ENCODE peak calls at places on chromosomes 12 and 14, in five cellular contexts. W is lower lobe of right lung; U is heart right ventricle; C is CD4-positive, alpha-beta T cell; H is adrenal gland. L is an unnamed sample.

GRCh38 chr12:89040146-89040964 is 311.9 kb downstream of the DUSP6 start:
- DNase-seq in U (no peak), H (peak), W (peak), C (peak), L (no peak)

GRCh38 chr14:45290547-45290946 is 37.5 kb upstream of the MIS18BP1 start:
- DNase-seq in U (no peak), H (no peak), W (no peak), C (no peak), L (no peak)

GRCh38 chr14:91352101-91352500 is 65.5 kb downstream of the CCDC88C start:
- DNase-seq in H (no peak), C (no peak), W (peak), U (peak), L (peak)

GRCh38 chr12:113299619-113300237 is 35.2 kb downstream of the SLC8B1 start:
- DNase-seq in U (peak), H (peak), C (no peak), W (peak), L (peak)

GRCh38 chr12:52912711-52913423 is 8.0 kb upstream of the KRT8 start:
- DNase-seq in U (no peak), W (no peak), H (no peak), C (no peak), L (no peak)

GRCh38 chr14:89252887-89253532 is 164.0 kb downstream of the FOXN3 start:
- DNase-seq in C (no peak), H (no peak), U (no peak), W (no peak), L (no peak)

GRCh38 chr14:81946808-81947798 is 413.4 kb upstream of the SEL1L start:
- DNase-seq in U (peak), C (no peak), H (no peak), W (no peak), L (no peak)

GRCh38 chr14:95662376-95663186 is 23.6 kb upstream of the TCL1B start:
- DNase-seq in U (no peak), C (no peak), W (no peak), H (peak), L (no peak)

GRCh38 chr12:12645485-12645884 is 33.8 kb downstream of the CREBL2 start:
- DNase-seq in U (peak), C (peak), H (no peak), W (no peak), L (no peak)

GRCh38 chr12:75177997-75178396 is 31.6 kb downstream of the KCNC2 start:
- DNase-seq in H (no peak), W (no peak), C (no peak), U (no peak), L (no peak)

GRCh38 chr12:42402821-42403411 is 76.9 kb downstream of the PPHLN1 start:
- DNase-seq in W (no peak), U (no peak), C (no peak), H (no peak), L (no peak)

GRCh38 chr12:50387487-50387886 is 8.9 kb downstream of the FAM186A start:
- DNase-seq in H (no peak), U (no peak), W (no peak), C (no peak), L (no peak)

GRCh38 chr12:88908345-88908744 is 328.1 kb upstream of the KITLG start:
- DNase-seq in H (no peak), C (no peak), U (no peak), W (no peak), L (no peak)

GRCh38 chr12:6817056-6817455 is 4.6 kb upstream of the GPR162 start:
- DNase-seq in U (no peak), W (no peak), C (no peak), H (no peak), L (no peak)

GRCh38 chr12:93614917-93615596 is 42.6 kb downstream of the SOCS2 start:
- DNase-seq in U (no peak), W (no peak), H (no peak), C (no peak), L (no peak)

GRCh38 chr12:107761502-107761904 is 566 bp upstream of the PRDM4 start:
- DNase-seq in W (no peak), H (peak), U (peak), C (peak), L (no peak)

GRCh38 chr12:119940881-119941280 is 48.2 kb upstream of the BICDL1 start:
- DNase-seq in W (no peak), H (no peak), C (no peak), U (no peak), L (no peak)

GRCh38 chr12:116529048-116529447 is 30.1 kb upstream of the MAP1LC3B2 start:
- DNase-seq in U (no peak), C (no peak), W (no peak), H (no peak), L (peak)

GRCh38 chr14:22489247-22489551 is 99.8 kb downstream of the DAD1 start:
- DNase-seq in W (no peak), C (no peak), H (no peak), U (no peak), L (no peak)

GRCh38 chr12:27018071-27018470 is 3.9 kb upstream of the TM7SF3 start:
- DNase-seq in C (no peak), H (no peak), U (no peak), W (no peak), L (no peak)

GRCh38 chr12:59040651-59041050 is 120.3 kb upstream of the LRIG3 start:
- DNase-seq in U (no peak), W (no peak), C (no peak), H (no peak), L (no peak)

GRCh38 chr12:34219046-34219770 is 196.9 kb downstream of the ALG10 start:
- DNase-seq in W (no peak), U (no peak), C (no peak), H (no peak), L (no peak)

GRCh38 chr14:68762944-68763831 is 29.7 kb downstream of the ZFP36L1 start:
- DNase-seq in H (peak), U (peak), W (peak), C (no peak), L (peak)

GRCh38 chr12:112005419-112006395 is 7.3 kb downstream of the TMEM116 start:
- DNase-seq in C (no peak), H (peak), U (no peak), W (peak), L (no peak)
- H3K27ac ChIP-seq in C (peak), H (no peak), U (peak), W (peak), L (no peak)

GRCh38 chr14:43647302-43647701 is 859.8 kb downstream of the FSCB start:
- DNase-seq in H (no peak), U (no peak), C (no peak), W (no peak), L (no peak)
- TF ChIP-seq CTCF in H (no peak), U (no peak), C (no peak), W (no peak), L (no peak)

GRCh38 chr14:74582910-74583581 is 29.0 kb downstream of the LTBP2 start:
- DNase-seq in C (no peak), W (no peak), H (peak), U (peak), L (no peak)
- H3K27ac ChIP-seq in C (no peak), W (peak), H (no peak), U (peak), L (peak)

GRCh38 chr12:66942741-66943465 is 264.0 kb upstream of the GRIP1 start:
- DNase-seq in U (no peak), H (no peak), W (no peak), C (no peak), L (no peak)
- TF ChIP-seq CTCF in U (no peak), H (no peak), W (no peak), C (no peak), L (no peak)

GRCh38 chr14:58540693-58541092 is 97.1 kb upstream of the DACT1 start:
- DNase-seq in U (no peak), H (no peak), C (no peak), W (no peak), L (no peak)

GRCh38 chr14:58536975-58537374 is 100.8 kb upstream of the DACT1 start:
- DNase-seq in C (no peak), W (no peak), H (no peak), U (no peak), L (no peak)

GRCh38 chr14:58533417-58533816 is 104.3 kb upstream of the DACT1 start:
- DNase-seq in C (no peak), U (peak), H (peak), W (no peak), L (no peak)

GRCh38 chr14:58535084-58535483 is 102.7 kb upstream of the DACT1 start:
- DNase-seq in U (no peak), W (no peak), H (no peak), C (no peak), L (no peak)
- H3K27ac ChIP-seq in U (no peak), W (no peak), H (no peak), C (no peak), L (no peak)

GRCh38 chr14:64796369-64796768 is 83.3 kb downstream of the SPTB start:
- DNase-seq in C (no peak), H (no peak), W (no peak), U (no peak), L (no peak)

GRCh38 chr14:64801046-64801445 is 78.7 kb downstream of the SPTB start:
- DNase-seq in W (no peak), U (no peak), H (no peak), C (no peak), L (no peak)

GRCh38 chr14:64801800-64802199 is 77.9 kb downstream of the SPTB start:
- DNase-seq in W (no peak), U (no peak), C (no peak), H (peak), L (no peak)

GRCh38 chr14:64799555-64799954 is 80.2 kb downstream of the SPTB start:
- DNase-seq in C (no peak), W (no peak), U (no peak), H (no peak), L (no peak)

DNA sequence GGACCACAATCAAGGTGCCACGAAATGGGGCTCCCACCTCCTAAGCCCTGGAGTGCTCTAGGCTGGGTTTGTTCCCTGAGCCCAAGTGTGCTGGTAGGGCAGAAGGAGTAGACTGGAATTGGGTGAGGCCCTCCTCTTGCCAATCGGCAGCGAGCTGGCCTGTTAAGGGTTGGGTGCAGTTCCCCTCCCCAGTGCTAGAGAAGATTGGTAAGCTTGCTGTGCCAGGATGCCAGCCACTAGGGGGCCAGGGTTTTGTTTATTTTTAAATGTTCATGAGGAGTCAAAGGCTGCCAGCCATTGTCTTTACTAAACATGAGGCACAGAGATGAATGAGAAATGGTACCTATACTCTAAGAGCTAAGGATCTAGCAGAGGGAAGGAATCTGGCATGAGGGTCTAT is 79.7 kb downstream of the SPTB start:
- DNase-seq in H (peak), U (peak), W (peak), C (peak), L (no peak)
- TF ChIP-seq CTCF in H (peak), U (peak), W (peak), C (no peak), L (peak)

DNA sequence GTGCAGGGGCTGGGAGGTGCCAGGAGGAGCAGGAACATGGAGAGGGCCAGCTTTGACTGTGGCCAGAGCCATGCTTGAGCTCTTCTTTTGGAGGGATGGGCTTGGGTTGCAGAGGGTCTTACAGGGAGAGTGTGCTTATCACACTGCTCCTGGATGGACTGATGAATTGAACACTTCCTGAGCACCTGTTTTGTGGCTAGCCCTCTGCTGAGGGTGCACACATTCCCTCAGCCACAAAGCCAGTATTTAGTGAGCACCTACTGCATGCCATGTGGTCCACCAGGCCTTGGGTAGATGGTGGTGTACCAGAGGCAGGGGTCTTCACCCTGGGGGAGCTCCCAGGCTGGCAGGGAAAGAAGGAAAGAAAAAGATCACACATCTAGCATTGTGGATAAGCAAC is 118.9 kb downstream of the SLC25A47 start:
- DNase-seq in W (no peak), U (no peak), C (no peak), H (no peak), L (no peak)
- H3K27ac ChIP-seq in W (no peak), U (no peak), C (no peak), H (no peak), L (no peak)